ENCODE peak calls at places on chromosomes 1 and 21, in nine cellular contexts. T is immature natural killer cell; B is GDM1; H is lung microvascular endothelial cell; L is epithelial cell of prostate; I is T-helper 1 cell; R is NCI-H510A treated with DMSO at 0.1 percent for 48 hours; W is stimulated activated naive B cell treated with anti-CD40 and anti-IgM and Interleukin-4, amounts not matched to agents 10 μg/mL and 1 μg/mL and 100 μg/mL, for 72 hours; Q is Ammon's horn. Y is an unnamed sample.

GRCh38 chr21:22516230-22516629 is 1518.0 kb downstream of the NCAM2 start:
- DNase-seq in T (no peak), B (peak), H (no peak), L (no peak), I (no peak), R (no peak), W (no peak), Q (no peak), Y (no peak)

GRCh38 chr1:37845049-37845646 is 14.2 kb downstream of the MTF1 start:
- DNase-seq in T (no peak), B (no peak), H (no peak), L (no peak), I (no peak), R (no peak), W (no peak), Q (no peak), Y (no peak)

GRCh38 chr1:200139661-200140250 is 112.2 kb downstream of the NR5A2 start:
- DNase-seq in T (peak), B (peak), H (peak), L (no peak), I (no peak), R (peak), W (no peak), Q (peak), Y (peak)

GRCh38 chr1:171995573-171995972 is 154.3 kb downstream of the DNM3 start:
- DNase-seq in T (no peak), B (no peak), H (no peak), L (no peak), I (no peak), R (no peak), W (no peak), Q (no peak), Y (no peak)

GRCh38 chr1:2574350-2574749 is 12.2 kb upstream of the PRXL2B start:
- DNase-seq in T (no peak), B (no peak), H (no peak), L (no peak), I (no peak), R (no peak), W (no peak), Q (no peak), Y (no peak)

GRCh38 chr1:81922955-81923354 is 122.2 kb downstream of the ADGRL2 start:
- DNase-seq in T (no peak), B (no peak), H (no peak), L (no peak), I (no peak), R (no peak), W (no peak), Q (no peak), Y (no peak)

GRCh38 chr1:38475624-38476005 is 384.0 kb downstream of the RRAGC start:
- DNase-seq in T (no peak), B (no peak), H (no peak), L (no peak), I (no peak), R (no peak), W (no peak), Q (no peak), Y (no peak)

GRCh38 chr1:25616080-25616931 is at the start of gene MAN1C1:
- DNase-seq in T (peak), B (peak), H (peak), L (no peak), I (peak), R (peak), W (peak), Q (peak), Y (peak)

GRCh38 chr21:43667191-43667904 is 8.0 kb downstream of the RRP1B start:
- DNase-seq in T (no peak), B (no peak), H (no peak), L (peak), I (no peak), R (no peak), W (peak), Q (no peak), Y (no peak)

GRCh38 chr1:36484099-36484498 is 1.4 kb upstream of the CSF3R start:
- DNase-seq in T (no peak), B (no peak), H (no peak), L (no peak), I (no peak), R (no peak), W (no peak), Q (no peak), Y (no peak)